ENCODE peak calls at places on chromosome 13, in nine cellular contexts. L, R, U, W, A, D, I, V and M are unnamed samples.

GRCh38 chr13:41897126-41897525 is 63.8 kb downstream of the VWA8 start:
- DNase-seq in R (peak; percentile 21), L (no peak), U (no peak), V (no peak), A (no peak), D (no peak), W (no peak), I (no peak), M (no peak)

GRCh38 chr13:45416521-45417125 is 1.6 kb downstream of the SLC25A30 start:
- DNase-seq in R (no peak), D (no peak), I (peak; percentile 20), L (no peak), V (no peak), W (no peak), A (no peak), U (no peak), M (no peak)

GRCh38 chr13:80798576-80799133 is 457.7 kb upstream of the SPRY2 start:
- DNase-seq in I (no peak), L (no peak), A (no peak), W (no peak), D (no peak), V (no peak), U (no peak), R (no peak), M (no peak)

GRCh38 chr13:46748300-46748699 is 48.7 kb downstream of the ESD start:
- DNase-seq in L (no peak), V (no peak), R (no peak), U (no peak), W (no peak), A (no peak), I (no peak), D (no peak), M (no peak)

GRCh38 chr13:41413907-41414306 is 43.4 kb upstream of the RGCC start:
- DNase-seq in L (no peak), U (no peak), W (no peak), R (no peak), D (no peak), A (no peak), I (no peak), V (no peak), M (no peak)

GRCh38 chr13:33740134-33740538 is 77.8 kb upstream of the RFC3 start:
- DNase-seq in I (peak; percentile 52), V (no peak), A (no peak), L (no peak), U (peak; percentile 52), D (no peak), R (peak; percentile 86), W (no peak), M (no peak)

GRCh38 chr13:112247471-112248405 is 128.4 kb upstream of the SPACA7 start:
- DNase-seq in V (peak; percentile 51), U (no peak), A (no peak), W (no peak), L (no peak), I (no peak), R (no peak), D (no peak), M (peak; percentile 34)

GRCh38 chr13:41008349-41008980 is 10.7 kb downstream of the ELF1 start:
- DNase-seq in D (no peak), W (no peak), I (peak; percentile 78), U (peak; percentile 31), A (peak; percentile 40), R (peak; percentile 89), V (no peak), L (no peak), M (no peak)

GRCh38 chr13:25372275-25373081 is 704 bp downstream of the ATP8A2 start:
- DNase-seq in W (no peak), V (no peak), A (no peak), R (no peak), D (no peak), L (no peak), I (no peak), U (no peak), M (peak; percentile 78)

GRCh38 chr13:27264181-27264580 is 6.4 kb upstream of the RASL11A start:
- DNase-seq in I (no peak), L (no peak), D (no peak), U (peak; percentile 75), R (peak; percentile 78), W (no peak), A (no peak), V (no peak), M (no peak)

GRCh38 chr13:26026211-26026610 is 25.6 kb downstream of the SHISA2 start:
- DNase-seq in L (no peak), R (no peak), U (no peak), W (no peak), A (no peak), D (no peak), I (no peak), V (no peak), M (peak; percentile 13)

GRCh38 chr13:94515352-94515751 is 35.9 kb upstream of the DCT start:
- DNase-seq in R (no peak), L (no peak), A (no peak), V (no peak), D (no peak), U (no peak), I (no peak), W (no peak), M (peak; percentile 30)

GRCh38 chr13:25654332-25654731 is 282.6 kb downstream of the ATP8A2 start:
- DNase-seq in R (no peak), W (no peak), U (no peak), D (no peak), V (no peak), A (no peak), I (peak; percentile 58), L (no peak), M (no peak)

GRCh38 chr13:32390048-32390447 is 37.9 kb downstream of the N4BP2L1 start:
- DNase-seq in U (no peak), I (no peak), L (no peak), W (no peak), D (no peak), R (no peak), A (no peak), V (no peak), M (no peak)

GRCh38 chr13:99057310-99057975 is 79.6 kb upstream of the DOCK9 start:
- DNase-seq in R (peak; percentile 74), L (no peak), D (no peak), V (no peak), A (no peak), I (peak; percentile 50), W (no peak), U (peak; percentile 14), M (no peak)

GRCh38 chr13:98105929-98106336 is 37.0 kb upstream of the FARP1 start:
- DNase-seq in R (no peak), W (no peak), I (peak; percentile 23), D (no peak), A (no peak), V (no peak), U (peak; percentile 59), L (no peak), M (no peak)

GRCh38 chr13:59924256-59924655 is 239.5 kb downstream of the DIAPH3 start:
- DNase-seq in R (no peak), W (no peak), U (no peak), A (no peak), I (no peak), L (no peak), V (no peak), D (no peak), M (no peak)

GRCh38 chr13:99382428-99383133 is 75.4 kb upstream of the GPR183 start:
- DNase-seq in W (no peak), A (no peak), U (no peak), V (no peak), L (peak; percentile 36), D (no peak), I (no peak), R (no peak), M (no peak)

GRCh38 chr13:85366759-85367417 is 432.3 kb downstream of the SLITRK6 start:
- DNase-seq in V (no peak), A (no peak), D (no peak), W (no peak), I (peak; percentile 42), U (no peak), L (no peak), R (no peak), M (no peak)

GRCh38 chr13:47178090-47178950 is 281.5 kb upstream of the HTR2A start:
- DNase-seq in L (no peak), R (no peak), V (no peak), U (no peak), D (no peak), I (no peak), W (no peak), A (no peak), M (no peak)

GRCh38 chr13:43397110-43397509 is 373.7 kb downstream of the DNAJC15 start:
- DNase-seq in V (no peak), U (peak; percentile 56), D (no peak), I (no peak), A (no peak), L (no peak), W (no peak), R (peak; percentile 85), M (no peak)

GRCh38 chr13:64756621-64757020 is 2473.5 kb downstream of the PCDH9 start:
- DNase-seq in L (no peak), U (no peak), V (no peak), I (no peak), R (no peak), W (no peak), D (no peak), A (no peak), M (no peak)

GRCh38 chr13:32378012-32378411 is 49.9 kb downstream of the N4BP2L1 start:
- DNase-seq in R (peak; percentile 6), V (no peak), U (no peak), A (no peak), I (no peak), W (no peak), D (no peak), L (no peak), M (no peak)

GRCh38 chr13:33017410-33017929 is 1.2 kb downstream of the KL start:
- DNase-seq in A (no peak), D (no peak), L (peak; percentile 22), V (no peak), R (peak; percentile 65), U (no peak), W (no peak), I (no peak), M (peak; percentile 68)

GRCh38 chr13:111927181-111927540 is 139.8 kb upstream of the SOX1 start:
- DNase-seq in D (no peak), A (no peak), W (no peak), I (no peak), R (no peak), U (no peak), V (peak; percentile 53), L (no peak), M (no peak)

GRCh38 chr13:47908200-47908902 is 92.7 kb downstream of the SUCLA2 start:
- DNase-seq in L (no peak), I (peak; percentile 73), V (no peak), R (peak; percentile 77), A (no peak), W (no peak), U (no peak), D (no peak), M (no peak)

GRCh38 chr13:106488075-106488474 is 47.4 kb downstream of the EFNB2 start:
- DNase-seq in D (no peak), L (no peak), V (no peak), I (no peak), A (no peak), W (no peak), U (no peak), R (no peak), M (no peak)

GRCh38 chr13:23679214-23679613 is 109.0 kb downstream of the TNFRSF19 start:
- DNase-seq in U (no peak), I (peak; percentile 87), W (no peak), R (peak; percentile 53), D (no peak), V (no peak), A (peak; percentile 56), L (no peak), M (no peak)

GRCh38 chr13:50068508-50068907 is 53.3 kb downstream of the KCNRG start:
- DNase-seq in D (no peak), R (no peak), U (no peak), I (no peak), V (no peak), L (no peak), W (no peak), A (no peak), M (no peak)

GRCh38 chr13:51734786-51735185 is 69.2 kb downstream of the DHRS12 start:
- DNase-seq in D (no peak), A (no peak), R (no peak), L (no peak), I (no peak), V (no peak), U (no peak), W (no peak), M (no peak)

GRCh38 chr13:89923731-89924130 is 1423.8 kb upstream of the MIR17HG start:
- DNase-seq in U (peak; percentile 6), W (no peak), V (no peak), L (no peak), A (peak; percentile 6), I (peak; percentile 20), D (no peak), R (peak; percentile 33), M (no peak)